ENCODE peak calls at places on chromosome 12, in five cellular contexts. One of them, this sample, is unnamed.

GRCh38 chr12:54853933-54854538 is at the start of gene MUCL1:
- DNase-seq in ovary: no peak
- DNase-seq in cardiac fibroblast: peak
- DNase-seq in tibial artery: no peak
- DNase-seq in fibroblast of lung: peak
- DNase-seq in this sample: peak

GRCh38 chr12:45909041-45909713 is 81.2 kb downstream of the SCAF11 start:
- DNase-seq in ovary: no peak
- DNase-seq in cardiac fibroblast: no peak
- DNase-seq in tibial artery: no peak
- DNase-seq in fibroblast of lung: peak
- DNase-seq in this sample: peak

GRCh38 chr12:8844665-8845064 is 22.2 kb downstream of the A2ML1 start:
- DNase-seq in ovary: peak
- DNase-seq in cardiac fibroblast: peak
- DNase-seq in tibial artery: no peak
- DNase-seq in fibroblast of lung: peak
- DNase-seq in this sample: peak

GRCh38 chr12:92468358-92469020 is 234.3 kb upstream of the PLEKHG7 start:
- DNase-seq in ovary: no peak
- DNase-seq in cardiac fibroblast: no peak
- DNase-seq in tibial artery: no peak
- DNase-seq in fibroblast of lung: peak
- DNase-seq in this sample: no peak

GRCh38 chr12:9347328-9348127 is 139.3 kb upstream of the PZP start:
- DNase-seq in ovary: no peak
- DNase-seq in cardiac fibroblast: peak
- DNase-seq in tibial artery: no peak
- DNase-seq in fibroblast of lung: peak
- DNase-seq in this sample: peak

GRCh38 chr12:107845980-107846659 is 71.6 kb downstream of the ASCL4 start:
- DNase-seq in ovary: no peak
- DNase-seq in cardiac fibroblast: no peak
- DNase-seq in tibial artery: no peak
- DNase-seq in fibroblast of lung: no peak
- DNase-seq in this sample: no peak

GRCh38 chr12:102976609-102977280 is 19.3 kb downstream of the ASCL1 start:
- DNase-seq in ovary: no peak
- DNase-seq in cardiac fibroblast: no peak
- DNase-seq in tibial artery: no peak
- DNase-seq in fibroblast of lung: no peak
- DNase-seq in this sample: no peak

GRCh38 chr12:11717533-11717961 is 68.1 kb downstream of the ETV6 start:
- DNase-seq in ovary: no peak
- DNase-seq in cardiac fibroblast: no peak
- DNase-seq in tibial artery: no peak
- DNase-seq in fibroblast of lung: peak
- DNase-seq in this sample: peak

GRCh38 chr12:77032406-77032805 is 33.0 kb downstream of the E2F7 start:
- DNase-seq in ovary: no peak
- DNase-seq in cardiac fibroblast: no peak
- DNase-seq in tibial artery: no peak
- DNase-seq in fibroblast of lung: peak
- DNase-seq in this sample: peak

GRCh38 chr12:49621651-49622500 is 1.5 kb upstream of the PRPF40B start:
- DNase-seq in ovary: peak
- DNase-seq in cardiac fibroblast: no peak
- DNase-seq in tibial artery: no peak
- DNase-seq in fibroblast of lung: no peak
- DNase-seq in this sample: no peak

GRCh38 chr12:124664395-124665111 is 97.1 kb upstream of the NCOR2 start:
- DNase-seq in ovary: no peak
- DNase-seq in cardiac fibroblast: no peak
- DNase-seq in tibial artery: no peak
- DNase-seq in fibroblast of lung: peak
- DNase-seq in this sample: no peak

GRCh38 chr12:125069616-125070015 is 4.4 kb downstream of the AACS start:
- DNase-seq in ovary: no peak
- DNase-seq in cardiac fibroblast: no peak
- DNase-seq in tibial artery: no peak
- DNase-seq in fibroblast of lung: no peak
- DNase-seq in this sample: no peak

GRCh38 chr12:54017845-54018607 is 9.2 kb downstream of the HOXC8 start:
- DNase-seq in ovary: peak
- DNase-seq in cardiac fibroblast: peak
- DNase-seq in tibial artery: peak
- DNase-seq in fibroblast of lung: no peak
- DNase-seq in this sample: peak

GRCh38 chr12:32344047-32344446 is 55.3 kb upstream of the FGD4 start:
- DNase-seq in ovary: no peak
- DNase-seq in cardiac fibroblast: no peak
- DNase-seq in tibial artery: no peak
- DNase-seq in fibroblast of lung: no peak
- DNase-seq in this sample: no peak

GRCh38 chr12:62299617-62300016 is 39.4 kb downstream of the USP15 start:
- DNase-seq in ovary: no peak
- DNase-seq in cardiac fibroblast: no peak
- DNase-seq in tibial artery: no peak
- DNase-seq in fibroblast of lung: no peak
- DNase-seq in this sample: no peak

GRCh38 chr12:111448831-111449790 is 43.4 kb downstream of the SH2B3 start:
- DNase-seq in ovary: no peak
- DNase-seq in cardiac fibroblast: no peak
- DNase-seq in tibial artery: peak
- DNase-seq in fibroblast of lung: no peak
- DNase-seq in this sample: no peak

GRCh38 chr12:85627584-85627983 is 208.6 kb downstream of the RASSF9 start:
- DNase-seq in ovary: no peak
- DNase-seq in cardiac fibroblast: peak
- DNase-seq in tibial artery: no peak
- DNase-seq in fibroblast of lung: peak
- DNase-seq in this sample: peak

GRCh38 chr12:122974274-122974891 is 661 bp upstream of the OGFOD2 start:
- DNase-seq in ovary: peak
- DNase-seq in cardiac fibroblast: peak
- DNase-seq in tibial artery: peak
- DNase-seq in fibroblast of lung: peak
- DNase-seq in this sample: peak

GRCh38 chr12:92278378-92278828 is 132.8 kb upstream of the BTG1 start:
- DNase-seq in ovary: no peak
- DNase-seq in cardiac fibroblast: peak
- DNase-seq in tibial artery: no peak
- DNase-seq in fibroblast of lung: no peak
- DNase-seq in this sample: peak

GRCh38 chr12:30197392-30198047 is 413.8 kb upstream of the TMTC1 start:
- DNase-seq in ovary: no peak
- DNase-seq in cardiac fibroblast: peak
- DNase-seq in tibial artery: no peak
- DNase-seq in fibroblast of lung: peak
- DNase-seq in this sample: peak

GRCh38 chr12:607541-608001 is 55.7 kb downstream of the NINJ2 start:
- DNase-seq in ovary: no peak
- DNase-seq in cardiac fibroblast: peak
- DNase-seq in tibial artery: peak
- DNase-seq in fibroblast of lung: peak
- DNase-seq in this sample: no peak

GRCh38 chr12:54006700-54007220 is 2.0 kb upstream of the HOXC8 start:
- DNase-seq in ovary: no peak
- DNase-seq in cardiac fibroblast: no peak
- DNase-seq in tibial artery: no peak
- DNase-seq in fibroblast of lung: no peak
- DNase-seq in this sample: peak

GRCh38 chr12:114412307-114412706 is 6.4 kb upstream of the TBX5 start:
- DNase-seq in ovary: no peak
- DNase-seq in cardiac fibroblast: no peak
- DNase-seq in tibial artery: no peak
- DNase-seq in fibroblast of lung: no peak
- DNase-seq in this sample: no peak

GRCh38 chr12:76030378-76031080 is 1.0 kb downstream of the PHLDA1 start:
- DNase-seq in ovary: peak
- DNase-seq in cardiac fibroblast: peak
- DNase-seq in tibial artery: peak
- DNase-seq in fibroblast of lung: peak
- DNase-seq in this sample: peak

GRCh38 chr12:67651380-67651695 is 2.8 kb downstream of the DYRK2 start:
- DNase-seq in ovary: no peak
- DNase-seq in cardiac fibroblast: peak
- DNase-seq in tibial artery: no peak
- DNase-seq in fibroblast of lung: peak
- DNase-seq in this sample: peak

GRCh38 chr12:107817250-107817649 is 42.7 kb downstream of the ASCL4 start:
- DNase-seq in ovary: no peak
- DNase-seq in cardiac fibroblast: no peak
- DNase-seq in tibial artery: no peak
- DNase-seq in fibroblast of lung: no peak
- DNase-seq in this sample: no peak

GRCh38 chr12:78584695-78585094 is 279.9 kb upstream of the SYT1 start:
- DNase-seq in ovary: no peak
- DNase-seq in cardiac fibroblast: peak
- DNase-seq in tibial artery: no peak
- DNase-seq in fibroblast of lung: peak
- DNase-seq in this sample: peak

DNA sequence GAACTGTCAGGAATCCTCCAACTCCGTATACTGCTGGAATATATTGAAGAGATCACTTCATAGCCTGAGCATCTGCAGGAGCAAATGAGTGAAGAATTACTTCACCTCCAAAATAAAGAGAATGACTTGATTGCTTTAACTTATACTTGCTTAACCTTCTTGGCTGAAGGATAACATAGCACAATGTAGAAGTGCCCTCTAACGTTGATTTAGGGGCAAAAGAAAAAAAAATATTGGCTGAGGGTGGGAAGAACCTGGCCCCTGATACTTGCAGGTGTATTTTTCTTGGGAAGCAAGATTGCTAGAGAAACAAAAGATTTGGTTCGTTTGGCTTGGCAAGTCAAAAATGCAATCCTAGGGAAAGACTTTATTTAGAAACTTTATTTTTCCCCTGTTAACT is 272.7 kb upstream of the FAR2 start:
- DNase-seq in ovary: no peak
- DNase-seq in cardiac fibroblast: no peak
- DNase-seq in tibial artery: no peak
- DNase-seq in fibroblast of lung: no peak
- DNase-seq in this sample: no peak
- TF ChIP-seq CTCF in ovary: no peak
- TF ChIP-seq CTCF in cardiac fibroblast: no peak
- TF ChIP-seq CTCF in tibial artery: no peak
- TF ChIP-seq CTCF in fibroblast of lung: no peak
- TF ChIP-seq CTCF in this sample: no peak

DNA sequence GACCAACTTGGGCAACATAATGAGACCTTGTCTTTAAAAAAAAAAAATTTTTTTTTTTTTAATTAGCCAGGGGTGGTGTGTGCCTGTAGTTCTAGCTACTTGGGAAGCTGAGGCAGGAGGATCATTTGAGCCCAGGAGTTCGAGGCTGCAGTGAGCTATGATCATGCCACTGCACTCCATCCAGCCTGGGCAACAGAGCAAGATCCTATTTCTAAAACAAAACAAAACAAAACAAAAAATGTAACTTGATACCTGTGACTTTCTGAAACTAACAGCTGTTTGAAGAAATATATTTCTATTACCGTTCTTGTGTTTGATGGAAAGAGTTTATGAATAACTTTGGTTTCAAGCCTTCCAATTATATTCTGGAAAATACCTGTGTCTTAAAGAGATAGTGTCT is 1.7 kb upstream of the ACACB start:
- DNase-seq in ovary: no peak
- DNase-seq in cardiac fibroblast: no peak
- DNase-seq in tibial artery: no peak
- DNase-seq in fibroblast of lung: no peak
- DNase-seq in this sample: no peak
- H3K4me3 ChIP-seq in ovary: no peak
- H3K4me3 ChIP-seq in cardiac fibroblast: no peak
- H3K4me3 ChIP-seq in tibial artery: no peak
- H3K4me3 ChIP-seq in fibroblast of lung: no peak
- H3K4me3 ChIP-seq in this sample: no peak

GRCh38 chr12:93976024-93976423 is 172.4 kb upstream of the PLXNC1 start:
- DNase-seq in ovary: no peak
- DNase-seq in cardiac fibroblast: no peak
- DNase-seq in tibial artery: no peak
- DNase-seq in fibroblast of lung: no peak
- DNase-seq in this sample: no peak

GRCh38 chr12:93984005-93984404 is 164.4 kb upstream of the PLXNC1 start:
- DNase-seq in ovary: no peak
- DNase-seq in cardiac fibroblast: no peak
- DNase-seq in tibial artery: no peak
- DNase-seq in fibroblast of lung: no peak
- DNase-seq in this sample: no peak

GRCh38 chr12:93978553-93978952 is 169.8 kb upstream of the PLXNC1 start:
- DNase-seq in ovary: no peak
- DNase-seq in cardiac fibroblast: peak
- DNase-seq in tibial artery: no peak
- DNase-seq in fibroblast of lung: peak
- DNase-seq in this sample: peak

GRCh38 chr12:93982847-93983315 is 165.5 kb upstream of the PLXNC1 start:
- DNase-seq in ovary: no peak
- DNase-seq in cardiac fibroblast: peak
- DNase-seq in tibial artery: no peak
- DNase-seq in fibroblast of lung: peak
- DNase-seq in this sample: peak

DNA sequence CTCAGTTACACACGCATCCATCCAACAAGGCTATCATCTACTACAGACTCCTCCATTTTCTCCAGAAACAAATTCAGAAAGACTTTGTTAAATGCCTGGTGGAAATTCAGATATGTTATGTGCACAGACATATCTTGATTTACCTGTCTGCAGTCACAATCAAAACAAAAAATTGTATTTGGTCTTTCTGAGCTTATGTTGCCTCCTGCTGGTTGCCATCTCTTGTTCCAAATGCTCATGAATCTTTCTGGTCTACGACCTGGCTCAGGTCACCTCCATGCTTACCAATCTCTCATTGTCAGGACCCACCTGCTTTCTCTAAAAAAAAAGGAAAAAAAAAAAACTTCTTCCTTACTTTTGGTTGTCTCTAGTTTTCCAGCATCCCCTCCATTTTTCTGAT is 169.2 kb upstream of the PLXNC1 start:
- DNase-seq in ovary: no peak
- DNase-seq in cardiac fibroblast: peak
- DNase-seq in tibial artery: no peak
- DNase-seq in fibroblast of lung: peak
- DNase-seq in this sample: peak
- TF ChIP-seq CTCF in ovary: no peak
- TF ChIP-seq CTCF in cardiac fibroblast: peak
- TF ChIP-seq CTCF in tibial artery: no peak
- TF ChIP-seq CTCF in fibroblast of lung: peak
- TF ChIP-seq CTCF in this sample: peak

DNA sequence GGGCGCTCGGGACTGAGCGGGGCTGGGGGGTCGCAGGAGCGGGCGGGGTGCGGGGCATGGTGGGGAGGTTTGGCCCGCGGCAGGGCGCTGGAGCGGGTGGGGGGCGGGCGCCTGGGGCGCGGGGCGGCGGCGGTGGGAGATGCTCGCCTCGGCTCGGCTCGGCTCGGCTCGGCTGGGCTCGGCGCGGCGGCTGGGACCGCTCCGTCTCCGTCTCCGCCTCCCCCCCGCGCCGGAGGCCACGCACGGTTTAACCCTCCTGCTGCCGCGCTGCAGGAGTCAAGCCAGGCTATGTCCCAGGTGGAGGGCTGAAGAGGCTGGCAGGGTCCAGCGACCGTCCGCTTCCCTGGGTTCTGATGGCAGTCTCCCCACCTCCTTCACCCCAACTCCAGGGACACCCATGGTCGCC is at the start of gene PIANP:
- DNase-seq in ovary: peak
- DNase-seq in cardiac fibroblast: peak
- DNase-seq in tibial artery: no peak
- DNase-seq in fibroblast of lung: peak
- DNase-seq in this sample: peak
- H3K4me3 ChIP-seq in ovary: peak
- H3K4me3 ChIP-seq in cardiac fibroblast: peak
- H3K4me3 ChIP-seq in tibial artery: peak
- H3K4me3 ChIP-seq in fibroblast of lung: peak
- H3K4me3 ChIP-seq in this sample: peak

This sample was measured in fibroblast of villous mesenchyme.